ENCODE peak calls at places on chromosomes 1 and 21, in nine cellular contexts. K, G, F, D, M, A, P, I and V are unnamed samples.

GRCh38 chr1:24986372-24986979 is 56.4 kb upstream of the RUNX3 start:
- DNase-seq in P (no peak), A (no peak), I (no peak), F (no peak), M (no peak), D (no peak), K (no peak), G (no peak), V (no peak)

GRCh38 chr1:57122031-57122430 is 156.2 kb upstream of the C8B start:
- DNase-seq in F (no peak), I (no peak), D (no peak), P (no peak), G (peak), M (no peak), K (no peak), A (no peak), V (peak)

GRCh38 chr1:59107516-59107915 is 189.4 kb upstream of the FGGY start:
- DNase-seq in M (no peak), I (no peak), D (no peak), P (no peak), G (no peak), K (no peak), A (no peak), F (peak), V (no peak)

GRCh38 chr1:83999316-83999819 is 436 bp upstream of the TTLL7 start:
- DNase-seq in G (no peak), K (peak), F (peak), D (peak), A (no peak), P (peak), M (peak), I (peak), V (peak)

GRCh38 chr1:1037366-1038327 is 17.7 kb downstream of the AGRN start:
- DNase-seq in D (no peak), F (no peak), K (no peak), M (no peak), I (no peak), G (no peak), A (no peak), P (no peak), V (no peak)

GRCh38 chr21:45257673-45258341 is 29.9 kb downstream of the POFUT2 start:
- DNase-seq in F (no peak), K (no peak), M (no peak), P (no peak), D (no peak), G (no peak), A (no peak), I (no peak), V (no peak)

GRCh38 chr1:235011064-235011598 is 117.5 kb downstream of the TOMM20 start:
- DNase-seq in I (no peak), K (peak), F (no peak), P (no peak), D (no peak), A (peak), G (no peak), M (no peak), V (no peak)

GRCh38 chr1:184755226-184756065 is 788 bp upstream of the EDEM3 start:
- DNase-seq in G (no peak), I (no peak), D (peak), P (peak), M (no peak), F (peak), A (no peak), K (peak), V (peak)

GRCh38 chr1:192167941-192168685 is 9.9 kb downstream of the RGS18 start:
- DNase-seq in I (no peak), D (no peak), P (no peak), A (no peak), M (no peak), G (peak), K (no peak), F (peak), V (no peak)

GRCh38 chr1:110726755-110727154 is 52.0 kb upstream of the KCNA3 start:
- DNase-seq in P (no peak), M (no peak), G (no peak), A (no peak), D (no peak), K (peak), I (no peak), F (no peak), V (no peak)

GRCh38 chr1:86714159-86714558 is 9.8 kb downstream of the SH3GLB1 start:
- DNase-seq in F (peak), D (no peak), G (no peak), A (no peak), I (no peak), P (no peak), K (no peak), M (no peak), V (no peak)

GRCh38 chr1:233689748-233690254 is 75.9 kb downstream of the KCNK1 start:
- DNase-seq in I (no peak), A (no peak), P (no peak), G (no peak), K (no peak), F (no peak), M (no peak), D (no peak), V (no peak)

GRCh38 chr1:158013840-158014520 is 20.5 kb downstream of the KIRREL1 start:
- DNase-seq in A (no peak), M (no peak), G (no peak), K (no peak), I (no peak), D (no peak), F (peak), P (no peak), V (no peak)

GRCh38 chr1:183609313-183609712 is 19.1 kb upstream of the NCF2 start:
- DNase-seq in F (peak), M (no peak), K (no peak), G (peak), D (peak), P (no peak), I (peak), A (no peak), V (peak)

GRCh38 chr21:37367758-37368535 is 1.4 kb downstream of the DYRK1A start:
- DNase-seq in I (no peak), D (peak), M (no peak), A (no peak), G (no peak), K (peak), P (peak), F (peak), V (no peak)

GRCh38 chr1:6953874-6954502 is 168.7 kb downstream of the CAMTA1 start:
- DNase-seq in D (no peak), M (no peak), A (no peak), P (no peak), G (no peak), I (no peak), F (no peak), K (no peak), V (no peak)

GRCh38 chr1:6040859-6041415 is 4.8 kb upstream of the KCNAB2 start:
- DNase-seq in D (no peak), M (no peak), G (no peak), A (no peak), I (no peak), F (no peak), K (no peak), P (no peak), V (no peak)

GRCh38 chr1:6028042-6028895 is 17.4 kb upstream of the KCNAB2 start:
- DNase-seq in F (no peak), P (no peak), K (no peak), D (no peak), A (peak), I (no peak), G (no peak), M (no peak), V (no peak)

GRCh38 chr1:30024411-30025195 is 698.8 kb downstream of the MATN1 start:
- DNase-seq in P (no peak), I (no peak), F (no peak), M (no peak), D (no peak), K (no peak), G (no peak), A (no peak), V (no peak)

GRCh38 chr1:162984699-162985098 is 84.5 kb upstream of the RGS4 start:
- DNase-seq in M (no peak), F (peak), K (no peak), A (no peak), P (no peak), G (peak), I (no peak), D (peak), V (no peak)